ENCODE peak calls at places on chromosome 13, in ten cellular contexts. F is thoracic aorta, D is HCT116, T is upper lobe of right lung, O is PC-3, P is GM23338, Q is pancreas, M is Panc1, A is body of pancreas, C is lower lobe of right lung. E is an unnamed sample. For H3K27me3, the result is how much of the 10 kb centered on the place peaks cover.

GRCh38 chr13:99955747-99956472 is 15.7 kb downstream of the ZIC5 start:
- ATAC-seq in F (no peak), D (no peak), T (no peak), O (no peak), P (peak), Q (no peak), M (no peak), A (no peak), C (no peak), E (no peak)

GRCh38 chr13:86974995-86975328 is 696.2 kb upstream of the SLITRK5 start:
- ATAC-seq in F (no peak), D (no peak), T (no peak), O (peak), P (peak), Q (no peak), M (no peak), A (no peak), C (no peak), E (no peak)

GRCh38 chr13:37636701-37637100 is 38.1 kb upstream of the POSTN start:
- ATAC-seq in F (no peak), D (no peak), T (no peak), O (no peak), P (no peak), Q (no peak), M (no peak), A (no peak), C (no peak), E (no peak)

GRCh38 chr13:50376895-50377575 is 361.8 kb downstream of the KCNRG start:
- ATAC-seq in F (no peak), D (peak), T (peak), O (peak), P (peak), Q (no peak), M (no peak), A (no peak), C (peak), E (no peak)

GRCh38 chr13:38044067-38044466 is 174.5 kb upstream of the TRPC4 start:
- ATAC-seq in F (no peak), D (no peak), T (no peak), O (no peak), P (no peak), Q (no peak), M (no peak), A (no peak), C (no peak), E (no peak)

GRCh38 chr13:79779761-79780160 is 298.8 kb downstream of the NDFIP2 start:
- ATAC-seq in F (no peak), D (no peak), T (peak), O (peak), P (no peak), Q (no peak), M (no peak), A (no peak), C (peak), E (peak)

GRCh38 chr13:40123962-40124647 is 468.6 kb downstream of the COG6 start:
- ATAC-seq in F (no peak), D (no peak), T (no peak), O (no peak), P (no peak), Q (no peak), M (no peak), A (no peak), C (no peak), E (no peak)

GRCh38 chr13:42312817-42313431 is 41.0 kb downstream of the AKAP11 start:
- ATAC-seq in F (no peak), D (no peak), T (no peak), O (no peak), P (no peak), Q (no peak), M (no peak), A (no peak), C (no peak), E (no peak)

GRCh38 chr13:59721889-59722579 is 441.7 kb downstream of the DIAPH3 start:
- ATAC-seq in F (no peak), D (no peak), T (no peak), O (no peak), P (no peak), Q (no peak), M (no peak), A (no peak), C (no peak), E (no peak)

GRCh38 chr13:22618002-22618401 is 562.8 kb upstream of the SGCG start:
- ATAC-seq in F (no peak), D (no peak), T (no peak), O (no peak), P (no peak), Q (no peak), M (no peak), A (no peak), C (no peak), E (no peak)

GRCh38 chr13:75181906-75182305 is 300.1 kb downstream of the TBC1D4 start:
- ATAC-seq in F (no peak), D (no peak), T (no peak), O (peak), P (no peak), Q (no peak), M (no peak), A (no peak), C (no peak), E (no peak)

GRCh38 chr13:101570410-101570809 is 117.9 kb downstream of the ITGBL1 start:
- ATAC-seq in F (no peak), D (no peak), T (no peak), O (peak), P (no peak), Q (no peak), M (peak), A (no peak), C (peak), E (no peak)

GRCh38 chr13:100184095-100184494 is 95.2 kb downstream of the PCCA start:
- ATAC-seq in F (no peak), D (no peak), T (no peak), O (no peak), P (no peak), Q (no peak), M (no peak), A (no peak), C (no peak), E (no peak)

GRCh38 chr13:95497307-95497943 is 55.1 kb upstream of the CLDN10 start:
- ATAC-seq in F (no peak), D (no peak), T (no peak), O (no peak), P (no peak), Q (peak), M (peak), A (peak), C (no peak), E (no peak)

GRCh38 chr13:33740134-33740538 is 77.8 kb upstream of the RFC3 start:
- ATAC-seq in F (no peak), D (no peak), T (no peak), O (peak), P (no peak), Q (no peak), M (no peak), A (no peak), C (no peak), E (no peak)

GRCh38 chr13:32988588-32989256 is 27.5 kb upstream of the KL start:
- ATAC-seq in F (no peak), D (no peak), T (no peak), O (no peak), P (no peak), Q (no peak), M (no peak), A (no peak), C (no peak), E (no peak)

GRCh38 chr13:43657485-43657884 is 129.3 kb downstream of the ENOX1 start:
- ATAC-seq in F (no peak), D (no peak), T (no peak), O (no peak), P (no peak), Q (no peak), M (no peak), A (no peak), C (no peak), E (no peak)

GRCh38 chr13:50366488-50367174 is 351.4 kb downstream of the KCNRG start:
- ATAC-seq in F (no peak), D (no peak), T (peak), O (no peak), P (no peak), Q (peak), M (no peak), A (peak), C (peak), E (no peak)

GRCh38 chr13:70817571-70817970 is 709.3 kb upstream of the KLHL1 start:
- ATAC-seq in F (no peak), D (no peak), T (no peak), O (no peak), P (no peak), Q (no peak), M (no peak), A (no peak), C (no peak), E (no peak)

GRCh38 chr13:23159587-23160240 is 21.1 kb upstream of the SGCG start:
- ATAC-seq in F (no peak), D (no peak), T (peak), O (no peak), P (peak), Q (no peak), M (no peak), A (no peak), C (peak), E (peak)

GRCh38 chr13:49821216-49821820 is 28.8 kb upstream of the KPNA3 start:
- ATAC-seq in F (no peak), D (peak), T (no peak), O (no peak), P (no peak), Q (no peak), M (no peak), A (no peak), C (no peak), E (no peak)

GRCh38 chr13:41402695-41403511 is 54.4 kb upstream of the RGCC start:
- ATAC-seq in F (no peak), D (peak), T (peak), O (no peak), P (peak), Q (no peak), M (peak), A (no peak), C (peak), E (no peak)

GRCh38 chr13:99218126-99218525 is 17.5 kb downstream of the UBAC2 start:
- ATAC-seq in F (no peak), D (no peak), T (no peak), O (no peak), P (no peak), Q (no peak), M (no peak), A (no peak), C (no peak), E (no peak)

GRCh38 chr13:76338003-76338402 is 548.2 kb downstream of the KCTD12 start:
- ATAC-seq in F (no peak), D (no peak), T (no peak), O (no peak), P (no peak), Q (no peak), M (no peak), A (no peak), C (no peak), E (no peak)

GRCh38 chr13:76213423-76213904 is 577.3 kb downstream of the LMO7 start:
- ATAC-seq in F (no peak), D (no peak), T (no peak), O (no peak), P (no peak), Q (no peak), M (no peak), A (no peak), C (no peak), E (no peak)

GRCh38 chr13:27920677-27921420 is 1.0 kb downstream of the PDX1 start:
- ATAC-seq in F (no peak), D (peak), T (peak), O (peak), P (peak), Q (peak), M (peak), A (no peak), C (peak), E (peak)

GRCh38 chr13:90238433-90238832 is 1109.1 kb upstream of the MIR17HG start:
- ATAC-seq in F (no peak), D (no peak), T (no peak), O (peak), P (peak), Q (no peak), M (no peak), A (no peak), C (no peak), E (no peak)

GRCh38 chr13:101649490-101650126 is 197.1 kb downstream of the ITGBL1 start:
- ATAC-seq in F (no peak), D (no peak), T (peak), O (peak), P (no peak), Q (no peak), M (no peak), A (no peak), C (peak), E (peak)

GRCh38 chr13:98372886-98373285 is 195.8 kb upstream of the RNF113B start:
- ATAC-seq in F (no peak), D (no peak), T (no peak), O (no peak), P (peak), Q (peak), M (no peak), A (no peak), C (no peak), E (no peak)

GRCh38 chr13:48532146-48532472 is 771 bp downstream of the RCBTB2 start:
- ATAC-seq in F (peak), D (no peak), T (peak), O (peak), P (peak), Q (peak), M (peak), A (peak), C (peak), E (peak)

GRCh38 chr13:110463876-110464510 is 97.5 kb downstream of the RAB20 start:
- ATAC-seq in F (no peak), D (no peak), T (peak), O (no peak), P (no peak), Q (no peak), M (no peak), A (no peak), C (no peak), E (peak)

GRCh38 chr13:110913322-110913721 is 1.5 kb downstream of the ANKRD10 start:
- ATAC-seq in F (no peak), D (no peak), T (no peak), O (no peak), P (no peak), Q (no peak), M (no peak), A (no peak), C (no peak), E (no peak)

GRCh38 chr13:81987159-81987558 is 1646.2 kb upstream of the SPRY2 start:
- ATAC-seq in F (no peak), D (no peak), T (peak), O (peak), P (peak), Q (no peak), M (no peak), A (no peak), C (peak), E (no peak)

GRCh38 chr13:101554420-101555125 is 102.1 kb downstream of the ITGBL1 start:
- ATAC-seq in F (no peak), D (no peak), T (no peak), O (peak), P (no peak), Q (no peak), M (no peak), A (no peak), C (no peak), E (no peak)

GRCh38 chr13:107324416-107325204 is 756.7 kb upstream of the ARGLU1 start:
- ATAC-seq in F (no peak), D (no peak), T (no peak), O (no peak), P (no peak), Q (no peak), M (no peak), A (no peak), C (no peak), E (no peak)

GRCh38 chr13:24230428-24231072 is 70.0 kb downstream of the SPATA13 start:
- ATAC-seq in F (no peak), D (no peak), T (no peak), O (no peak), P (no peak), Q (no peak), M (no peak), A (no peak), C (peak), E (no peak)

GRCh38 chr13:75693227-75693626 is 57.1 kb downstream of the LMO7 start:
- ATAC-seq in F (no peak), D (no peak), T (no peak), O (no peak), P (no peak), Q (no peak), M (no peak), A (no peak), C (no peak), E (no peak)

GRCh38 chr13:53189162-53189561 is 160.5 kb downstream of the OLFM4 start:
- ATAC-seq in F (no peak), D (no peak), T (no peak), O (no peak), P (no peak), Q (no peak), M (no peak), A (no peak), C (no peak), E (no peak)
- TF ChIP-seq CTCF in F (no peak), D (no peak), T (no peak), O (no peak), P (peak), Q (no peak), M (no peak), A (no peak), C (no peak), E (no peak)

DNA sequence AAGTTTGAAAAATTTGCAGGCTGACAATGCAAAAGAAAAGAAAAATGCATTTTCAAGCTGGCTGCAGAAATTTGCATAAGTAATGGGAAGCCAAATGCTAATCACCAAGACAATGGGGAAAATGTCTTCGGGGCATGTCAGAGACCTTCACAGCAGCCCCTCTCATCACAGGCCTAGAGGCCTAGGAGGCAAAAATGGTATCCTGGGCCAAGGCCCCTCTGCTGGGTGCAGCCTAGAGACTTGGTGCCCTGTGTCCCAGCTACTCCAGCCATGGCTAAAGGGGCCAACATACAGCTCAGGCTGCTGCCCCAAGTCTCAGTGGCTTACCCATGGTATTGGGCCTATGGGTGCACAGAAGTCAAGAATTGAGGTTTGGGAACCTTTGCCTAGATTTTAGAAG is 155.2 kb downstream of the B3GLCT start:
- ATAC-seq in F (no peak), D (no peak), T (no peak), O (no peak), P (no peak), Q (no peak), M (no peak), A (no peak), C (no peak), E (no peak)
- H3K27me3 ChIP-seq in F (under half), D (under half), T (under half), O (under half), P (under half), Q (under half), M (under half), A (under half), C (under half), E (under half)

GRCh38 chr13:45695198-45695730 is 6.9 kb upstream of the CBY2 start:
- ATAC-seq in F (no peak), D (no peak), T (peak), O (no peak), P (no peak), Q (no peak), M (no peak), A (peak), C (peak), E (no peak)
- H3K4me3 ChIP-seq in F (no peak), D (no peak), T (no peak), O (no peak), P (no peak), Q (no peak), M (no peak), A (no peak), C (no peak), E (no peak)

GRCh38 chr13:52025475-52026245 is 1.2 kb downstream of the UTP14C start:
- ATAC-seq in F (no peak), D (peak), T (peak), O (no peak), P (peak), Q (peak), M (no peak), A (peak), C (peak), E (no peak)

GRCh38 chr13:52016296-52016695 is 4.1 kb downstream of the ALG11 start:
- ATAC-seq in F (no peak), D (no peak), T (no peak), O (no peak), P (no peak), Q (no peak), M (no peak), A (no peak), C (no peak), E (no peak)

GRCh38 chr13:52024481-52024880 is at the start of gene UTP14C:
- ATAC-seq in F (no peak), D (no peak), T (no peak), O (no peak), P (no peak), Q (no peak), M (no peak), A (no peak), C (no peak), E (no peak)

GRCh38 chr13:52022355-52022754 is 2.1 kb upstream of the UTP14C start:
- ATAC-seq in F (no peak), D (no peak), T (no peak), O (no peak), P (no peak), Q (no peak), M (no peak), A (no peak), C (no peak), E (no peak)

DNA sequence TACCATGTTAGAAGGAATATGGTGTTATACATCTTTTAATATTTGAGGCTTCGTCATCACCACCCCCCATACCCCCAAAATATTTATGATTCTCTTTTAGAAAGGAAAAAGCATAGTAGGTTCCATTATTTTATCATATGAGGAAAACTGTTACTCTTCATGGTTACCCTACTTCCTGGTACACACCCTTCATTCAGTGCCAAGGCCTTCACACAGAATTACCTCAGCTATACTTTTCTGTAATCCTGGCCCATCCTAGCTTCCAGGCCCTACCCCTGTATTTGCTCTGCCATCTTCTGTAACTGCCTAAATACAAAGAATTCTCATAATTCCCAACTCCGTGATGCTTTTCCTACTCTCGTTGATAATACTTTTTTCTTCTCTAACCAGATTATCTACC is 4.3 kb upstream of the UTP14C start:
- ATAC-seq in F (no peak), D (no peak), T (no peak), O (no peak), P (no peak), Q (no peak), M (no peak), A (no peak), C (no peak), E (no peak)
- TF ChIP-seq CTCF in F (no peak), D (no peak), T (no peak), O (no peak), P (no peak), Q (no peak), M (no peak), A (no peak), C (no peak), E (no peak)